ENCODE peak calls at places on chromosome 1, in ten cellular contexts. C is HEK293T; Q is EH; I is anterior cingulate cortex; K is heart left ventricle; H is endodermal cell; M is pancreas; E is right lobe of liver; N is HAP-1; J is activated CD8-positive, alpha-beta memory T cell treated with anti-CD3 and anti-CD28 coated beads, Interleukin-2, amount 10 ng/mL, durations not matched to agents 7 days and 5 days. T is an unnamed sample.

GRCh38 chr1:55817027-55817426 is 601.9 kb upstream of the USP24 start:
- DNase-seq in E (no peak), I (no peak), Q (no peak), M (no peak), H (no peak), C (no peak), N (no peak), J (no peak), K (no peak), T (no peak)

GRCh38 chr1:107748529-107748928 is 216.5 kb downstream of the VAV3 start:
- DNase-seq in N (peak), K (no peak), J (no peak), I (no peak), H (no peak), M (no peak), Q (peak), C (peak), E (no peak), T (peak)

GRCh38 chr1:85839459-85839858 is 131.2 kb upstream of the ZNHIT6 start:
- DNase-seq in Q (no peak), K (no peak), N (no peak), H (no peak), J (no peak), M (no peak), E (no peak), C (no peak), I (no peak), T (no peak)

GRCh38 chr1:23472351-23473036 is 11.5 kb downstream of the ASAP3 start:
- DNase-seq in E (no peak), M (no peak), N (no peak), C (no peak), Q (no peak), I (no peak), H (no peak), K (no peak), J (no peak), T (no peak)

GRCh38 chr1:227941509-227942020 is 6.2 kb downstream of the WNT9A start:
- DNase-seq in C (no peak), N (no peak), E (no peak), Q (no peak), H (peak), K (no peak), M (no peak), J (peak), I (no peak), T (no peak)

GRCh38 chr1:157626099-157626498 is 28.2 kb upstream of the FCRL4 start:
- DNase-seq in K (no peak), E (no peak), Q (no peak), C (peak), H (peak), I (no peak), J (no peak), N (no peak), M (no peak), T (peak)

GRCh38 chr1:230375795-230376194 is 50.3 kb downstream of the PGBD5 start:
- DNase-seq in M (no peak), I (peak), E (no peak), N (no peak), Q (no peak), C (no peak), H (no peak), J (no peak), K (peak), T (no peak)

GRCh38 chr1:14350197-14350596 is 248.3 kb upstream of the KAZN start:
- DNase-seq in E (no peak), Q (no peak), J (no peak), C (no peak), N (no peak), H (no peak), M (no peak), I (no peak), K (no peak), T (no peak)

GRCh38 chr1:108561731-108562326 is 1.9 kb downstream of the EEIG2 start:
- DNase-seq in I (no peak), Q (peak), H (peak), M (peak), E (peak), K (peak), N (peak), C (peak), J (peak), T (peak)

GRCh38 chr1:119582801-119583200 is 65.3 kb downstream of the ZNF697 start:
- DNase-seq in J (peak), K (peak), I (peak), M (peak), Q (peak), N (no peak), C (peak), H (peak), E (peak), T (peak)

T was measured in kidney tubule cell.